ENCODE peak calls at places on chromosomes 1 and 21, in six cellular contexts. M is left ventricle myocardium inferior; D is lung microvascular endothelial cell; H is activated CD4-positive, alpha-beta T cell treated with anti-CD3 and anti-CD28 coated beads, Interleukin-2, amount 50 U/mL, for 24 hours; A is NCI-H1417; N is left lung. T is an unnamed sample.

GRCh38 chr1:185555743-185556142 is 178.4 kb upstream of the HMCN1 start:
- DNase-seq in A (no peak), H (no peak), D (no peak), N (no peak), M (no peak), T (no peak)

GRCh38 chr1:15231714-15232201 is 15.3 kb upstream of the FHAD1 start:
- DNase-seq in M (no peak), D (no peak), A (no peak), N (no peak), H (no peak), T (no peak)

GRCh38 chr1:53189061-53189460 is 7.6 kb upstream of the CPT2 start:
- DNase-seq in H (no peak), D (no peak), A (no peak), N (no peak), M (no peak), T (no peak)

GRCh38 chr1:92461364-92462097 is 25.2 kb downstream of the GFI1 start:
- DNase-seq in M (no peak), N (no peak), H (no peak), D (no peak), A (no peak), T (peak)

GRCh38 chr1:29029652-29030051 is 94.1 kb downstream of the TMEM200B start:
- DNase-seq in A (peak), M (no peak), N (no peak), D (no peak), H (no peak), T (no peak)

GRCh38 chr1:25135903-25136302 is 96.4 kb downstream of the SYF2 start:
- DNase-seq in D (no peak), A (no peak), N (no peak), H (no peak), M (no peak), T (no peak)

GRCh38 chr21:25079053-25079452 is 528.2 kb downstream of the MRPL39 start:
- DNase-seq in D (no peak), A (no peak), M (no peak), N (no peak), H (no peak), T (no peak)

GRCh38 chr1:31976401-31976800 is 37.3 kb upstream of the KHDRBS1 start:
- DNase-seq in D (no peak), A (no peak), N (no peak), M (no peak), H (no peak), T (no peak)

GRCh38 chr1:151846062-151846568 is 6.5 kb upstream of the C2CD4D start:
- DNase-seq in M (no peak), A (no peak), H (no peak), N (no peak), D (peak), T (no peak)

GRCh38 chr1:234776875-234777849 is 167.2 kb upstream of the IRF2BP2 start:
- DNase-seq in M (no peak), N (peak), H (no peak), D (peak), A (no peak), T (peak)

GRCh38 chr1:206655471-206655882 is 20.1 kb downstream of the DYRK3 start:
- DNase-seq in H (no peak), M (peak), D (no peak), N (no peak), A (no peak), T (no peak)

GRCh38 chr1:20588634-20589225 is at the start of gene CDA:
- DNase-seq in M (peak), A (no peak), H (no peak), N (peak), D (peak), T (no peak)

GRCh38 chr1:20279507-20279906 is 11.2 kb upstream of the VWA5B1 start:
- DNase-seq in M (no peak), N (no peak), A (no peak), D (no peak), H (no peak), T (no peak)

GRCh38 chr1:32352831-32353383 is 9.4 kb downstream of the FAM229A start:
- DNase-seq in M (no peak), N (no peak), H (no peak), A (no peak), D (no peak), T (no peak)